ENCODE peak calls at places on chromosomes 13 and 19, in nine cellular contexts. J is stimulated activated CD8-positive, alpha-beta memory T cell treated with anti-CD3 and anti-CD28 coated beads, Interleukin-15, amount 100 ng/mL, for 4 hours; I is stimulated activated CD4-positive, alpha-beta T cell treated with anti-CD3 and anti-CD28 coated beads, Interleukin-2, amount 100 ng/mL, for 4 hours; A is activated CD8-positive, alpha-beta T cell treated with anti-CD3 and anti-CD28 coated beads, Interleukin-2, amount 10 ng/mL, durations not matched to agents 7 days and 5 days; H is BJ; C is T-helper 2 cell; D is activated naive CD4-positive, alpha-beta T cell treated with anti-CD3 and anti-CD28 coated beads for 36 hours; N is activated gamma-delta T cell treated with anti-CD3 and anti-CD28 coated beads, Interleukin-2, amount 50 U/mL, for 16 hours; Z is HAP-1. M is an unnamed sample.

GRCh38 chr19:4206818-4207484 is 22.4 kb upstream of the EBI3 start:
- DNase-seq in Z (no peak), A (peak; percentile 28), H (no peak), N (no peak), I (no peak), J (no peak), C (no peak), D (no peak), M (no peak)

GRCh38 chr19:58394821-58395219 is 636 bp upstream of the RNF225 start:
- DNase-seq in C (no peak), Z (no peak), H (no peak), D (no peak), J (no peak), N (no peak), A (no peak), I (no peak), M (no peak)

GRCh38 chr13:102440259-102440936 is 38.5 kb upstream of the FGF14 start:
- DNase-seq in H (no peak), C (no peak), J (no peak), Z (no peak), D (no peak), A (no peak), N (no peak), I (no peak), M (no peak)

GRCh38 chr19:29625316-29625715 is 19.2 kb downstream of the POP4 start:
- DNase-seq in N (no peak), A (no peak), C (no peak), D (no peak), H (no peak), I (no peak), J (no peak), Z (no peak), M (no peak)

GRCh38 chr13:36549771-36550170 is 117.5 kb downstream of the CCNA1 start:
- DNase-seq in Z (no peak), C (no peak), J (no peak), N (no peak), A (no peak), D (no peak), I (no peak), H (no peak), M (no peak)

GRCh38 chr19:1445185-1445931 is 4.6 kb upstream of the APC2 start:
- DNase-seq in A (peak; percentile 84), Z (peak; percentile 64), C (peak; percentile 61), J (peak; percentile 55), D (peak; percentile 79), H (no peak), I (peak; percentile 62), N (peak; percentile 70), M (peak; percentile 72)

GRCh38 chr13:30477346-30478235 is 11.9 kb upstream of the HMGB1 start:
- DNase-seq in C (no peak), J (no peak), D (no peak), N (no peak), A (no peak), H (no peak), I (no peak), Z (no peak), M (no peak)

GRCh38 chr19:35044317-35045117 is 3.0 kb downstream of the HPN start:
- DNase-seq in Z (peak; percentile 43), C (peak; percentile 49), D (peak; percentile 83), A (peak; percentile 71), H (no peak), I (peak; percentile 28), J (no peak), N (peak; percentile 39), M (peak; percentile 36)

GRCh38 chr13:19781526-19781925 is 1.2 kb downstream of the PSPC1 start:
- DNase-seq in A (peak; percentile 25), Z (no peak), D (peak; percentile 23), J (no peak), I (no peak), N (no peak), H (no peak), C (no peak), M (no peak)

GRCh38 chr19:17049711-17050280 is 23.2 kb upstream of the CPAMD8 start:
- DNase-seq in A (no peak), H (no peak), N (no peak), J (no peak), D (no peak), Z (no peak), I (no peak), C (no peak), M (no peak)

GRCh38 chr19:53463263-53463662 is 4.3 kb upstream of the ZNF813 start:
- DNase-seq in N (no peak), Z (no peak), C (no peak), D (no peak), J (no peak), I (no peak), H (no peak), A (peak; percentile 23), M (no peak)

GRCh38 chr13:59088716-59089115 is 1075.0 kb downstream of the DIAPH3 start:
- DNase-seq in J (no peak), H (no peak), A (no peak), I (no peak), C (no peak), N (no peak), D (no peak), Z (no peak), M (no peak)

GRCh38 chr13:35478384-35479222 is 2.1 kb upstream of the MAB21L1 start:
- DNase-seq in I (no peak), H (no peak), N (no peak), D (no peak), J (no peak), Z (no peak), C (no peak), A (no peak), M (no peak)

GRCh38 chr13:106617561-106617960 is 49.6 kb upstream of the ARGLU1 start:
- DNase-seq in J (no peak), Z (no peak), N (no peak), I (no peak), A (no peak), C (no peak), D (no peak), H (no peak), M (no peak)

GRCh38 chr19:1189419-1189818 is 15.4 kb upstream of the SBNO2 start:
- DNase-seq in C (no peak), I (peak; percentile 52), D (peak; percentile 87), N (peak; percentile 55), Z (no peak), H (no peak), J (no peak), A (peak; percentile 64), M (no peak)

GRCh38 chr19:311813-312261 is 20.6 kb upstream of the PLPP2 start:
- DNase-seq in D (no peak), N (no peak), I (no peak), A (no peak), C (no peak), H (no peak), J (no peak), Z (no peak), M (no peak)

GRCh38 chr13:109715902-109716301 is 70.5 kb downstream of the IRS2 start:
- DNase-seq in N (no peak), D (no peak), A (no peak), C (no peak), J (no peak), H (no peak), Z (no peak), I (no peak), M (no peak)

GRCh38 chr13:36858285-36858684 is 39.3 kb downstream of the RFXAP start:
- DNase-seq in J (no peak), Z (peak; percentile 70), D (no peak), C (no peak), I (no peak), N (no peak), A (no peak), H (peak; percentile 6), M (peak; percentile 32)

GRCh38 chr19:2083174-2083854 is 12.8 kb downstream of the MOB3A start:
- DNase-seq in J (no peak), H (no peak), I (peak; percentile 60), N (peak; percentile 54), C (peak; percentile 59), D (peak; percentile 86), Z (no peak), A (peak; percentile 87), M (peak; percentile 61)

GRCh38 chr19:923551-924211 is 2.2 kb upstream of the ARID3A start:
- DNase-seq in D (no peak), C (no peak), A (no peak), N (no peak), I (no peak), Z (no peak), J (no peak), H (no peak), M (no peak)

GRCh38 chr13:109389892-109390345 is 396.5 kb downstream of the IRS2 start:
- DNase-seq in D (no peak), H (no peak), Z (no peak), C (no peak), A (no peak), I (no peak), N (no peak), J (no peak), M (no peak)

GRCh38 chr13:26549713-26550112 is 7.8 kb upstream of the WASF3 start:
- DNase-seq in Z (no peak), A (no peak), C (no peak), H (no peak), D (no peak), N (no peak), I (no peak), J (no peak), M (no peak)

GRCh38 chr13:46605089-46605488 is 52.1 kb downstream of the LRCH1 start:
- DNase-seq in C (no peak), A (no peak), I (no peak), N (no peak), J (no peak), Z (no peak), D (no peak), H (no peak), M (no peak)

GRCh38 chr13:74570834-74571233 is 436.6 kb upstream of the KLF12 start:
- DNase-seq in I (no peak), J (no peak), N (no peak), C (no peak), D (no peak), H (no peak), A (no peak), Z (no peak), M (no peak)

M was measured in T-helper 1 cell.